ENCODE peak calls at places on chromosomes 7 and 10, in nine cellular contexts. H, B, W, C, D, P, E, A and R are unnamed samples.

GRCh38 chr10:3968727-3969126 is 183.7 kb upstream of the KLF6 start:
- DNase-seq in D (no peak), P (no peak), E (no peak), H (no peak), A (no peak), W (no peak), B (no peak), C (no peak), R (no peak)

GRCh38 chr7:157097569-157097968 is 41.2 kb upstream of the UBE3C start:
- DNase-seq in W (no peak), B (no peak), D (no peak), E (no peak), P (no peak), A (no peak), C (no peak), H (no peak), R (no peak)

GRCh38 chr7:47649901-47650300 is 68.0 kb upstream of the TNS3 start:
- DNase-seq in P (no peak), A (no peak), E (no peak), H (no peak), W (no peak), B (no peak), C (no peak), D (no peak), R (no peak)

GRCh38 chr7:99201027-99201426 is 6.9 kb downstream of the KPNA7 start:
- DNase-seq in W (peak; percentile 93), C (no peak), E (no peak), A (peak; percentile 74), D (peak; percentile 83), P (no peak), H (no peak), B (peak; percentile 57), R (no peak)

GRCh38 chr7:129110575-129111376 is 33.7 kb upstream of the TSPAN33 start:
- DNase-seq in E (no peak), D (no peak), P (no peak), A (no peak), W (no peak), B (peak; percentile 14), H (no peak), C (no peak), R (no peak)

GRCh38 chr10:26480909-26481703 is 43.0 kb downstream of the APBB1IP start:
- DNase-seq in B (no peak), C (no peak), H (no peak), P (no peak), A (no peak), W (no peak), D (no peak), E (no peak), R (no peak)

GRCh38 chr10:14692344-14693199 is 82.1 kb downstream of the FAM107B start:
- DNase-seq in D (no peak), E (no peak), B (no peak), H (no peak), P (no peak), C (no peak), W (no peak), A (no peak), R (no peak)

GRCh38 chr10:63977329-63977923 is 456.2 kb downstream of the REEP3 start:
- DNase-seq in B (peak; percentile 66), H (peak; percentile 60), E (peak; percentile 41), W (peak; percentile 13), C (no peak), D (peak; percentile 48), P (no peak), A (peak; percentile 2), R (no peak)

GRCh38 chr10:51552879-51553278 is 146.5 kb downstream of the CSTF2T start:
- DNase-seq in C (no peak), A (no peak), H (no peak), E (no peak), B (no peak), D (no peak), W (no peak), P (no peak), R (no peak)
- TF ChIP-seq CTCF in C (no peak), A (no peak), H (no peak), E (no peak), B (no peak), D (no peak), W (no peak), P (no peak), R (no peak)

DNA sequence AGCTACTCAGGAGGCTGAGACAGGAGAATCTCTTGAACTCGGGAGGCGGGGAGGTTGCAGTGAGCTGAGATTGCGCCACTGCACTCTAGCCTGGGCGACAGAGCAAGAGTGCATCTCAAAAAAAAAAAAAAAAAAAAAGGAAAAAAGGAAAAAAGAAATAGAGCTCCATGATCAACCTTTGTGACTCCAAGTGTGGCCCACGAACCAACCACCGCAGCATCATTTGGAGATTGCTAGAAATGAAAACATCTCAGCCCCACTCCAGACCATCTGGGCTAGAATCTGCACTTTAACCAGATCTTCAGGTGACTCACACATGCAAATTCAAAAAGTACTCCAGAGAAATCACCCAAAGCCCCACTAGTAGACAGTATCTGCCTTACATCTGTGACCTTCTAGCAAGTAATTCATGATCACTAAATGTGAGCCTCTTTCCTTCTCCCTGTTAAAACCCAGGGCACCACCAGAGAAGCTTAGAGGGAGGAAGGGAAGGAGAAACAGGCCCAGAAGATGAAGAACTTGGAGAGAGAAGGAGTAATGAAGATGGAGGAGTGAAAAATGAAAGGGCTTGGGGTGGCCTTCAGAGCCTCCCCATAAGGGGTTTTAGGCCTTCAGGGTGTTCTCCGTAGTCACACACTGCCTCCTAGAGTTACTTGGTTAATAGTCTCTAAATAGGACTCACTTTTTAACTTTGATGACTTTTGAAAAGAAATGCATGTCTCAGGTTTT is 94.1 kb downstream of the SLC37A3 start:
- DNase-seq in W (peak; percentile 16), P (no peak), E (no peak), D (no peak), A (no peak), C (no peak), H (no peak), B (no peak), R (no peak)
- TF ChIP-seq CTCF in W (peak; percentile 36), P (no peak), E (peak; percentile 47), D (peak; percentile 43), A (peak; percentile 59), C (peak; percentile 44), H (no peak), B (no peak), R (no peak)

GRCh38 chr7:124996778-124997177 is 67.2 kb upstream of the POT1 start:
- DNase-seq in C (no peak), B (peak; percentile 14), W (no peak), H (peak; percentile 4), D (no peak), A (peak; percentile 5), E (no peak), P (no peak), R (no peak)
- TF ChIP-seq CTCF in C (no peak), B (no peak), W (no peak), H (peak; percentile 25), D (peak; percentile 65), A (peak; percentile 42), E (no peak), P (no peak), R (no peak)

GRCh38 chr7:125032943-125033342 is 103.3 kb upstream of the POT1 start:
- DNase-seq in W (no peak), E (no peak), B (no peak), H (no peak), D (no peak), A (no peak), C (no peak), P (no peak), R (no peak)

GRCh38 chr7:125030756-125031387 is 101.2 kb upstream of the POT1 start:
- DNase-seq in B (no peak), H (no peak), P (no peak), C (no peak), D (no peak), E (no peak), W (no peak), A (no peak), R (no peak)

GRCh38 chr7:125033506-125033905 is 103.9 kb upstream of the POT1 start:
- DNase-seq in E (no peak), P (no peak), B (no peak), H (no peak), A (no peak), C (no peak), W (no peak), D (no peak), R (no peak)
- TF ChIP-seq CTCF in E (no peak), P (no peak), B (no peak), H (no peak), A (no peak), C (no peak), W (no peak), D (no peak), R (no peak)

GRCh38 chr10:86438091-86438749 is 71.6 kb upstream of the GRID1 start:
- DNase-seq in C (no peak), D (no peak), B (no peak), P (no peak), A (no peak), W (no peak), H (no peak), E (no peak), R (no peak)

GRCh38 chr10:86436963-86437362 is 70.4 kb upstream of the GRID1 start:
- DNase-seq in C (no peak), P (no peak), B (no peak), D (no peak), E (no peak), W (no peak), H (no peak), A (no peak), R (no peak)

GRCh38 chr10:86440874-86441838 is 74.6 kb upstream of the GRID1 start:
- DNase-seq in A (no peak), B (no peak), H (no peak), P (no peak), D (peak; percentile 96), E (no peak), C (no peak), W (peak; percentile 91), R (no peak)

GRCh38 chr10:86437447-86437846 is 70.9 kb upstream of the GRID1 start:
- DNase-seq in E (no peak), W (no peak), P (no peak), A (no peak), D (no peak), C (no peak), H (no peak), B (no peak), R (no peak)

DNA sequence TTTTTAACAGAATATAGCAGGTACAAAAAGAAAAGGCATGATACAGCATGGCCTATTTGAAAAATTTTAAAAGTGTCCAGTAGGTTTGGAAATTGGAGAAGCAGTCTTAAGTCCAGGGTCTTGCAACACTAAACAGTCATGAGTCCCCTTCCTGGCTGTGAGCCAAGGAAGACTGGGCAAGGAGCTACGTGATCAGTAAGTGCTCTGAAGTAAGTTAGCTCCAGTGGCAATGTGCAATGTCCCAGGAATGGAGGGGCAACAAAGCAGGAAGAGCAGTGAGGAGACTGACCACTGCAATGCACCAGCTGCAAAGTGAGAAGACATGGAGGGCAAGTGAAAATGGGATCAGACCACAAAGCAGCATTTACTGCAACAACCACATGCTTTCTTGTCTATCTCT is 72.9 kb upstream of the GRID1 start:
- DNase-seq in W (peak; percentile 97), E (no peak), B (peak; percentile 53), H (no peak), P (peak; percentile 16), C (no peak), D (peak; percentile 98), A (no peak), R (no peak)
- TF ChIP-seq CTCF in W (no peak), E (no peak), B (no peak), H (no peak), P (no peak), C (no peak), D (peak; percentile 41), A (no peak), R (no peak)

GRCh38 chr10:93993782-93994668 is at the start of gene PLCE1:
- DNase-seq in C (no peak), B (peak; percentile 59), H (peak; percentile 41), E (peak; percentile 49), P (peak; percentile 23), W (peak; percentile 19), D (no peak), A (no peak), R (no peak)
- TF ChIP-seq CTCF in C (no peak), B (no peak), H (no peak), E (no peak), P (no peak), W (peak; percentile 14), D (no peak), A (peak; percentile 41), R (no peak)